ENCODE peak calls at places on chromosomes 5 and 9, in eight cellular contexts. One of them, this sample, is unnamed.

GRCh38 chr5:55063899-55064298 is 38.5 kb upstream of the GZMA start:
- DNase-seq in hypothalamus: no peak
- DNase-seq in GM20000: no peak
- DNase-seq in dermis blood vessel endothelial cell: no peak
- DNase-seq in NCI-H1417: no peak
- DNase-seq in T-helper 1 cell: no peak
- DNase-seq in M059J: peak; percentile 60
- DNase-seq in ovary: no peak
- DNase-seq in this sample: no peak

GRCh38 chr9:36142510-36143161 is 6.1 kb downstream of the GLIPR2 start:
- DNase-seq in hypothalamus: no peak
- DNase-seq in GM20000: peak; percentile 43
- DNase-seq in dermis blood vessel endothelial cell: no peak
- DNase-seq in NCI-H1417: no peak
- DNase-seq in T-helper 1 cell: no peak
- DNase-seq in M059J: no peak
- DNase-seq in ovary: no peak
- DNase-seq in this sample: peak; percentile 61

GRCh38 chr5:72752909-72753308 is 63.6 kb upstream of the TNPO1 start:
- DNase-seq in hypothalamus: no peak
- DNase-seq in GM20000: no peak
- DNase-seq in dermis blood vessel endothelial cell: no peak
- DNase-seq in NCI-H1417: no peak
- DNase-seq in T-helper 1 cell: no peak
- DNase-seq in M059J: no peak
- DNase-seq in ovary: no peak
- DNase-seq in this sample: no peak

GRCh38 chr9:136484153-136485048 is 1.6 kb upstream of the SEC16A start:
- DNase-seq in hypothalamus: no peak
- DNase-seq in GM20000: no peak
- DNase-seq in dermis blood vessel endothelial cell: no peak
- DNase-seq in NCI-H1417: peak; percentile 66
- DNase-seq in T-helper 1 cell: peak; percentile 26
- DNase-seq in M059J: peak; percentile 54
- DNase-seq in ovary: no peak
- DNase-seq in this sample: no peak

GRCh38 chr5:56516936-56517521 is 283.9 kb upstream of the ANKRD55 start:
- DNase-seq in hypothalamus: no peak
- DNase-seq in GM20000: no peak
- DNase-seq in dermis blood vessel endothelial cell: peak; percentile 37
- DNase-seq in NCI-H1417: no peak
- DNase-seq in T-helper 1 cell: no peak
- DNase-seq in M059J: peak; percentile 20
- DNase-seq in ovary: no peak
- DNase-seq in this sample: no peak

GRCh38 chr5:37840036-37840909 is at the start of gene GDNF:
- DNase-seq in hypothalamus: no peak
- DNase-seq in GM20000: peak; percentile 39
- DNase-seq in dermis blood vessel endothelial cell: peak; percentile 53
- DNase-seq in NCI-H1417: peak; percentile 74
- DNase-seq in T-helper 1 cell: no peak
- DNase-seq in M059J: peak; percentile 43
- DNase-seq in ovary: peak; percentile 60
- DNase-seq in this sample: no peak

GRCh38 chr9:116208417-116209232 is 55.0 kb downstream of the PAPPA start:
- DNase-seq in hypothalamus: no peak
- DNase-seq in GM20000: no peak
- DNase-seq in dermis blood vessel endothelial cell: no peak
- DNase-seq in NCI-H1417: no peak
- DNase-seq in T-helper 1 cell: no peak
- DNase-seq in M059J: peak; percentile 60
- DNase-seq in ovary: no peak
- DNase-seq in this sample: no peak

GRCh38 chr9:27558307-27558706 is 15.0 kb downstream of the C9orf72 start:
- DNase-seq in hypothalamus: no peak
- DNase-seq in GM20000: no peak
- DNase-seq in dermis blood vessel endothelial cell: no peak
- DNase-seq in NCI-H1417: no peak
- DNase-seq in T-helper 1 cell: no peak
- DNase-seq in M059J: no peak
- DNase-seq in ovary: no peak
- DNase-seq in this sample: no peak

GRCh38 chr5:132656774-132657355 is 1.1 kb upstream of the IL13 start:
- DNase-seq in hypothalamus: no peak
- DNase-seq in GM20000: no peak
- DNase-seq in dermis blood vessel endothelial cell: no peak
- DNase-seq in NCI-H1417: no peak
- DNase-seq in T-helper 1 cell: no peak
- DNase-seq in M059J: no peak
- DNase-seq in ovary: no peak
- DNase-seq in this sample: no peak

GRCh38 chr9:30075451-30076199 is 2308.8 kb upstream of the ACO1 start:
- DNase-seq in hypothalamus: no peak
- DNase-seq in GM20000: peak; percentile 5
- DNase-seq in dermis blood vessel endothelial cell: no peak
- DNase-seq in NCI-H1417: no peak
- DNase-seq in T-helper 1 cell: no peak
- DNase-seq in M059J: peak; percentile 79
- DNase-seq in ovary: no peak
- DNase-seq in this sample: no peak

GRCh38 chr5:137462816-137463520 is 36.2 kb downstream of the SPOCK1 start:
- DNase-seq in hypothalamus: no peak
- DNase-seq in GM20000: no peak
- DNase-seq in dermis blood vessel endothelial cell: no peak
- DNase-seq in NCI-H1417: no peak
- DNase-seq in T-helper 1 cell: no peak
- DNase-seq in M059J: peak; percentile 29
- DNase-seq in ovary: no peak
- DNase-seq in this sample: no peak

GRCh38 chr9:76107487-76107886 is 217.0 kb downstream of the PCSK5 start:
- DNase-seq in hypothalamus: peak; percentile 14
- DNase-seq in GM20000: no peak
- DNase-seq in dermis blood vessel endothelial cell: no peak
- DNase-seq in NCI-H1417: no peak
- DNase-seq in T-helper 1 cell: no peak
- DNase-seq in M059J: no peak
- DNase-seq in ovary: no peak
- DNase-seq in this sample: no peak

GRCh38 chr9:136327313-136327971 is at the start of gene GPSM1:
- DNase-seq in hypothalamus: peak; percentile 47
- DNase-seq in GM20000: peak; percentile 64
- DNase-seq in dermis blood vessel endothelial cell: peak; percentile 73
- DNase-seq in NCI-H1417: peak; percentile 57
- DNase-seq in T-helper 1 cell: peak; percentile 40
- DNase-seq in M059J: peak; percentile 38
- DNase-seq in ovary: peak; percentile 80
- DNase-seq in this sample: no peak

GRCh38 chr5:135878156-135878620 is 17.5 kb downstream of the IL9 start:
- DNase-seq in hypothalamus: no peak
- DNase-seq in GM20000: no peak
- DNase-seq in dermis blood vessel endothelial cell: no peak
- DNase-seq in NCI-H1417: no peak
- DNase-seq in T-helper 1 cell: no peak
- DNase-seq in M059J: peak; percentile 41
- DNase-seq in ovary: no peak
- DNase-seq in this sample: no peak

GRCh38 chr5:69024241-69024651 is 69.6 kb upstream of the SLC30A5 start:
- DNase-seq in hypothalamus: no peak
- DNase-seq in GM20000: peak; percentile 41
- DNase-seq in dermis blood vessel endothelial cell: peak; percentile 66
- DNase-seq in NCI-H1417: peak; percentile 29
- DNase-seq in T-helper 1 cell: no peak
- DNase-seq in M059J: peak; percentile 52
- DNase-seq in ovary: no peak
- DNase-seq in this sample: no peak

GRCh38 chr9:137820161-137820855 is 57.3 kb upstream of the CACNA1B start:
- DNase-seq in hypothalamus: no peak
- DNase-seq in GM20000: no peak
- DNase-seq in dermis blood vessel endothelial cell: no peak
- DNase-seq in NCI-H1417: no peak
- DNase-seq in T-helper 1 cell: no peak
- DNase-seq in M059J: no peak
- DNase-seq in ovary: no peak
- DNase-seq in this sample: no peak

GRCh38 chr9:26725573-26725972 is 167.0 kb downstream of the CAAP1 start:
- DNase-seq in hypothalamus: no peak
- DNase-seq in GM20000: no peak
- DNase-seq in dermis blood vessel endothelial cell: peak; percentile 26
- DNase-seq in NCI-H1417: no peak
- DNase-seq in T-helper 1 cell: no peak
- DNase-seq in M059J: peak; percentile 36
- DNase-seq in ovary: no peak
- DNase-seq in this sample: no peak

GRCh38 chr9:72454871-72455471 is 66.4 kb upstream of the TMC1 start:
- DNase-seq in hypothalamus: no peak
- DNase-seq in GM20000: no peak
- DNase-seq in dermis blood vessel endothelial cell: no peak
- DNase-seq in NCI-H1417: no peak
- DNase-seq in T-helper 1 cell: no peak
- DNase-seq in M059J: peak; percentile 42
- DNase-seq in ovary: no peak
- DNase-seq in this sample: no peak

GRCh38 chr9:91395553-91396470 is 27.8 kb downstream of the NFIL3 start:
- DNase-seq in hypothalamus: no peak
- DNase-seq in GM20000: peak; percentile 54
- DNase-seq in dermis blood vessel endothelial cell: peak; percentile 71
- DNase-seq in NCI-H1417: no peak
- DNase-seq in T-helper 1 cell: no peak
- DNase-seq in M059J: peak; percentile 85
- DNase-seq in ovary: no peak
- DNase-seq in this sample: no peak

GRCh38 chr5:135337064-135337463 is 62.0 kb downstream of the MACROH2A1 start:
- DNase-seq in hypothalamus: peak; percentile 13
- DNase-seq in GM20000: no peak
- DNase-seq in dermis blood vessel endothelial cell: no peak
- DNase-seq in NCI-H1417: no peak
- DNase-seq in T-helper 1 cell: no peak
- DNase-seq in M059J: no peak
- DNase-seq in ovary: no peak
- DNase-seq in this sample: no peak

GRCh38 chr5:60205071-60205470 is 311.5 kb upstream of the PDE4D start:
- DNase-seq in hypothalamus: no peak
- DNase-seq in GM20000: no peak
- DNase-seq in dermis blood vessel endothelial cell: no peak
- DNase-seq in NCI-H1417: no peak
- DNase-seq in T-helper 1 cell: no peak
- DNase-seq in M059J: no peak
- DNase-seq in ovary: no peak
- DNase-seq in this sample: no peak

GRCh38 chr9:100186356-100186755 is 87.3 kb downstream of the INVS start:
- DNase-seq in hypothalamus: no peak
- DNase-seq in GM20000: no peak
- DNase-seq in dermis blood vessel endothelial cell: no peak
- DNase-seq in NCI-H1417: no peak
- DNase-seq in T-helper 1 cell: no peak
- DNase-seq in M059J: peak; percentile 77
- DNase-seq in ovary: no peak
- DNase-seq in this sample: no peak

GRCh38 chr5:5676218-5676617 is 253.7 kb downstream of the ICE1 start:
- DNase-seq in hypothalamus: no peak
- DNase-seq in GM20000: no peak
- DNase-seq in dermis blood vessel endothelial cell: no peak
- DNase-seq in NCI-H1417: no peak
- DNase-seq in T-helper 1 cell: no peak
- DNase-seq in M059J: no peak
- DNase-seq in ovary: no peak
- DNase-seq in this sample: no peak

GRCh38 chr5:150801117-150801927 is 22.8 kb downstream of the SMIM3 start:
- DNase-seq in hypothalamus: no peak
- DNase-seq in GM20000: no peak
- DNase-seq in dermis blood vessel endothelial cell: peak; percentile 79
- DNase-seq in NCI-H1417: peak; percentile 28
- DNase-seq in T-helper 1 cell: no peak
- DNase-seq in M059J: no peak
- DNase-seq in ovary: no peak
- DNase-seq in this sample: no peak

GRCh38 chr9:127949827-127950512 is 12.3 kb upstream of the DPM2 start:
- DNase-seq in hypothalamus: no peak
- DNase-seq in GM20000: no peak
- DNase-seq in dermis blood vessel endothelial cell: no peak
- DNase-seq in NCI-H1417: no peak
- DNase-seq in T-helper 1 cell: no peak
- DNase-seq in M059J: no peak
- DNase-seq in ovary: no peak
- DNase-seq in this sample: no peak

GRCh38 chr5:154194348-154195329 is 4.1 kb downstream of the GALNT10 start:
- DNase-seq in hypothalamus: no peak
- DNase-seq in GM20000: no peak
- DNase-seq in dermis blood vessel endothelial cell: no peak
- DNase-seq in NCI-H1417: no peak
- DNase-seq in T-helper 1 cell: no peak
- DNase-seq in M059J: peak; percentile 75
- DNase-seq in ovary: no peak
- DNase-seq in this sample: no peak

GRCh38 chr5:948472-949274 is 56.0 kb downstream of the TRIP13 start:
- DNase-seq in hypothalamus: no peak
- DNase-seq in GM20000: no peak
- DNase-seq in dermis blood vessel endothelial cell: no peak
- DNase-seq in NCI-H1417: no peak
- DNase-seq in T-helper 1 cell: no peak
- DNase-seq in M059J: no peak
- DNase-seq in ovary: no peak
- DNase-seq in this sample: peak; percentile 72

GRCh38 chr9:89635816-89636215 is 31.0 kb downstream of the GADD45G start:
- DNase-seq in hypothalamus: no peak
- DNase-seq in GM20000: no peak
- DNase-seq in dermis blood vessel endothelial cell: no peak
- DNase-seq in NCI-H1417: no peak
- DNase-seq in T-helper 1 cell: no peak
- DNase-seq in M059J: peak; percentile 87
- DNase-seq in ovary: no peak
- DNase-seq in this sample: no peak